ENCODE peak calls at places on chromosomes 4 and X, in four cellular contexts. W is endothelial cell, C is A549, Y is uterus. F is an unnamed sample.

GRCh38 chr4:82799006-82799881 is 648 bp upstream of the SCD5 start:
- DNase-seq in W (no peak), C (no peak), Y (no peak), F (peak)

GRCh38 chr4:172895699-172896098 is 272.9 kb upstream of the GALNT7 start:
- DNase-seq in W (no peak), Y (no peak), C (no peak), F (no peak)

GRCh38 chr4:122819708-122820449 is 6.8 kb upstream of the FGF2 start:
- DNase-seq in C (peak), Y (no peak), W (no peak), F (no peak)

GRCh38 chr4:54082168-54082567 is 17.8 kb upstream of the CHIC2 start:
- DNase-seq in W (no peak), Y (no peak), C (peak), F (no peak)

GRCh38 chrX:71493111-71493613 is 39.7 kb upstream of the OGT start:
- DNase-seq in Y (peak), W (no peak), C (no peak), F (no peak)

GRCh38 chr4:98873059-98873458 is 55.9 kb downstream of the EIF4E start:
- DNase-seq in Y (no peak), W (no peak), C (no peak), F (no peak)

GRCh38 chr4:106893395-106893881 is 142.7 kb downstream of the DKK2 start:
- DNase-seq in W (no peak), Y (no peak), C (no peak), F (peak)

GRCh38 chr4:150970685-150971151 is 44.4 kb downstream of the LRBA start:
- DNase-seq in W (no peak), Y (no peak), C (no peak), F (no peak)

GRCh38 chr4:16897351-16897750 is 1.1 kb downstream of the LDB2 start:
- DNase-seq in C (no peak), W (no peak), Y (no peak), F (peak)

GRCh38 chr4:3047464-3048286 is 26.7 kb downstream of the HTT-AS start:
- DNase-seq in C (peak), Y (peak), W (peak), F (peak)

GRCh38 chr4:3773552-3774001 is 7.4 kb downstream of the ADRA2C start:
- DNase-seq in Y (no peak), C (no peak), W (no peak), F (no peak)

GRCh38 chr4:7787681-7788141 is 151.9 kb downstream of the AFAP1 start:
- DNase-seq in C (no peak), W (no peak), Y (no peak), F (no peak)

GRCh38 chrX:84469226-84469625 is 33.0 kb downstream of the HDX start:
- DNase-seq in W (no peak), C (no peak), Y (no peak), F (no peak)

GRCh38 chr4:177041356-177041755 is 248.6 kb upstream of the VEGFC start:
- DNase-seq in Y (no peak), W (no peak), C (no peak), F (no peak)

GRCh38 chr4:13888112-13888511 is 260.6 kb upstream of the BOD1L1 start:
- DNase-seq in Y (no peak), C (peak), W (no peak), F (no peak)

GRCh38 chr4:86442881-86443280 is 83.0 kb upstream of the MAPK10 start:
- DNase-seq in Y (no peak), W (no peak), C (no peak), F (no peak)

GRCh38 chr4:176191974-176192373 is 3.4 kb downstream of the SPATA4 start:
- DNase-seq in W (no peak), C (peak), Y (no peak), F (no peak)

GRCh38 chrX:96004386-96004785 is 680.3 kb upstream of the DIAPH2 start:
- DNase-seq in Y (no peak), C (no peak), W (no peak), F (no peak)

GRCh38 chrX:106903291-106903820 is at the start of gene RIPPLY1:
- DNase-seq in C (no peak), Y (no peak), W (no peak), F (no peak)

GRCh38 chr4:110022457-110022856 is 109.8 kb downstream of the EGF start:
- DNase-seq in W (no peak), Y (no peak), C (no peak), F (no peak)

GRCh38 chr4:127236875-127237274 is 395.9 kb upstream of the INTU start:
- DNase-seq in Y (no peak), C (no peak), W (no peak), F (no peak)

GRCh38 chr4:76772498-76773106 is 125.3 kb downstream of the SOWAHB start:
- DNase-seq in Y (no peak), C (peak), W (no peak), F (no peak)

GRCh38 chr4:115154826-115155225 is 41.4 kb upstream of the NDST4 start:
- DNase-seq in C (no peak), W (no peak), Y (no peak), F (no peak)

GRCh38 chr4:7816771-7817170 is 122.9 kb downstream of the AFAP1 start:
- DNase-seq in W (no peak), Y (no peak), C (no peak), F (no peak)

GRCh38 chr4:109179089-109179488 is 123.4 kb downstream of the COL25A1 start:
- DNase-seq in W (no peak), C (no peak), Y (no peak), F (no peak)

GRCh38 chr4:163164591-163164990 is 2.1 kb downstream of the NAF1 start:
- DNase-seq in W (no peak), C (no peak), Y (no peak), F (no peak)

GRCh38 chrX:131729295-131729694 is 185.4 kb downstream of the OR13H1 start:
- DNase-seq in W (no peak), Y (peak), C (peak), F (no peak)
- TF ChIP-seq CTCF in W (no peak), Y (peak), C (no peak), F (no peak)

GRCh38 chrX:135572436-135572835 is 52.0 kb downstream of the INTS6L start:
- DNase-seq in Y (no peak), C (no peak), W (no peak), F (no peak)
- TF ChIP-seq CTCF in Y (peak), C (peak), W (peak), F (peak)

DNA sequence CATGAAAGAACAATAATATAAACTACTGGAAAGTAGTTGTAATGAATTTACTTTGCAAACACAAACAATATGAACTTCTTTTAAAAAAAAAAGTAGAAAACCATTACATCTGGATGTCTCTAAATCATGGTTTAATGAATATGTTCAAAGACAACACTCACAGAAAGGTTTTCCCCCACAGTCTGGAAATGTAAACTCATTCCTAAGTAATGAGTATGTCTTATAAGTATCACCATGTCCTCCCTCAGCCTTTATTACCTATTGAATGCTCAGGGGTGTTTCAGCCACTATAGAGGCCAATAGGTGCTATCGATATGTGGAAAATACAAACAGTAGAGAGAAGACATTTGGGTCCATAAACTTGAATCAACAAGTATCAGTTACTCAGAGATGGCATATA is 186.7 kb downstream of the PALLD start:
- DNase-seq in Y (no peak), C (no peak), W (no peak), F (no peak)
- TF ChIP-seq CTCF in Y (no peak), C (no peak), W (no peak), F (no peak)

GRCh38 chrX:41010188-41010846 is 74.9 kb upstream of the USP9X start:
- DNase-seq in C (peak), Y (peak), W (peak), F (peak)
- TF ChIP-seq CTCF in C (no peak), Y (peak), W (no peak), F (peak)

DNA sequence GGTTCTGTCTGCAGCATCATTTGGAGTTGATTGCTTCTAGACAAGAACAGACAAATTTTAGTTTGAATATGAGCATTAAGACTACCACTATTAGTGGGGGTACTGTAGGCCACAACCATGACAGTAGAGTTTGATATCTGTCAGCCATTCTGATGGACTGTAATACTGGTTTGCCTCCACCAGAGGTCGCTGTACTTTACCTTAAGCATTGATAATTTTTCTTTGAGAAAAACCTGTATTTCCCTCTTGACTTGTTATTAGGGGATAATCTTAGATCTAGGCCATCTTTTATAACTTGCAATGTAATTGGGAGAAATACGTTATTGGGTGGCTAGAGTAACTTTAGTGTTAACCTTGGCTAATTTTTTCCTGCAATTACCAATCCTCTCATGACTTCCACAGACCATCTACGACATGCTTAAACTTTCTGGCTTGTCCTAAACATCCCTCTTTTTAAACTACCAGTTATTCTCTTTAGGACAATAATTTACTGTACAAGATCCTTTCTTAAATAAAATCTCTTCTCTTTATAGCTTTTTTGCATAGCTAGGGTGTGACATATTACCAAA is 562.4 kb downstream of the MAGEB5 start:
- DNase-seq in C (peak), Y (no peak), W (no peak), F (no peak)
- TF ChIP-seq CTCF in C (no peak), Y (no peak), W (peak), F (peak)

DNA sequence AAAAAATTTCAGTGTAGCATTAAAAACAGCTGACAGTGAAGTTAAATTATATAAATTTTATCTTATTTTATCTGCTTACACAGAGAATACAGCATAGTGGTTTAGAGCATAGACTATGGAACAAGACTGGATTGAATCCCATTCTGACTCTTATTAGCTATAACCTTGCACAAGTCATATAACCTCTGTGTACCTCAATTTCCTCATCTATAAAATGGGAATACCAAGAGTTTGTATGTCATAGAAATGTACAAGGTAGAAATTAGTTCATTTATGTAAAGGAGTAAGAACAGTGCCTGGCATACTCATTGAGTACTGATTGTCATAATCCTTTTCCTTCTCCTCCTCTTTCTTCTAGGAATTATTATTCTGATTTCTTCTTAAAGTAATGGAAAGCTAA is 25.7 kb downstream of the FAM13A start:
- DNase-seq in C (no peak), Y (no peak), W (no peak), F (no peak)
- TF ChIP-seq CTCF in C (no peak), Y (no peak), W (no peak), F (no peak)

GRCh38 chr4:36414248-36414647 is 132.8 kb downstream of the DTHD1 start:
- DNase-seq in C (peak), Y (no peak), W (no peak), F (no peak)
- TF ChIP-seq CTCF in C (peak), Y (no peak), W (peak), F (peak)

GRCh38 chr4:167290684-167291083 is 56.4 kb upstream of the SPOCK3 start:
- DNase-seq in W (no peak), Y (no peak), C (peak), F (no peak)
- TF ChIP-seq CTCF in W (peak), Y (no peak), C (peak), F (peak)

GRCh38 chr4:80322716-80323115 is 12.8 kb upstream of the CFAP299 start:
- DNase-seq in Y (no peak), W (no peak), C (no peak), F (peak)
- TF ChIP-seq CTCF in Y (no peak), W (no peak), C (no peak), F (peak)

GRCh38 chrX:3994315-3994714 is 280.9 kb upstream of the PRKX start:
- DNase-seq in W (no peak), C (no peak), Y (no peak), F (no peak)
- TF ChIP-seq CTCF in W (no peak), C (no peak), Y (no peak), F (no peak)

F was measured in endodermal cell.